ENCODE peak calls at places on chromosomes 6 and 20, in eight cellular contexts. B is MM.1S, N is mucosa of descending colon, E is heart right ventricle, H is stomach, X is epithelial cell of esophagus, L is cardiac fibroblast, G is upper lobe of right lung. V is an unnamed sample.
A peak's percentile ranks its signal among the peaks of the same experiment; 100 is the strongest.

GRCh38 chr6:19841181-19841580 is 4.0 kb downstream of the ID4 start:
- DNase-seq in L (no peak), H (no peak), B (no peak), E (no peak), X (no peak), G (no peak), N (no peak), V (no peak)

GRCh38 chr6:87661503-87661902 is 40.5 kb downstream of the AKIRIN2 start:
- DNase-seq in G (no peak), E (no peak), N (no peak), X (no peak), B (no peak), H (no peak), L (peak; percentile 25), V (no peak)

GRCh38 chr6:135870722-135871121 is 19.2 kb downstream of the PDE7B start:
- DNase-seq in G (no peak), L (peak; percentile 82), N (no peak), B (no peak), E (no peak), H (no peak), X (peak; percentile 62), V (no peak)

GRCh38 chr20:52172392-52173047 is 19.1 kb downstream of the ZFP64 start:
- DNase-seq in E (no peak), L (no peak), B (peak; percentile 86), H (no peak), X (peak; percentile 4), G (no peak), N (no peak), V (peak; percentile 35)

GRCh38 chr6:142195862-142196536 is 48.9 kb downstream of the VTA1 start:
- DNase-seq in N (no peak), G (no peak), X (peak; percentile 49), B (no peak), E (no peak), L (no peak), H (no peak), V (no peak)

GRCh38 chr6:167426620-167427019 is 101.7 kb downstream of the TTLL2 start:
- DNase-seq in H (no peak), L (no peak), G (no peak), E (no peak), N (no peak), X (no peak), B (no peak), V (no peak)

GRCh38 chr6:162053084-162053483 is 674.5 kb downstream of the PRKN start:
- DNase-seq in E (no peak), B (no peak), X (no peak), L (no peak), G (no peak), H (no peak), N (no peak), V (no peak)

GRCh38 chr20:32333988-32334885 is 23.9 kb upstream of the ASXL1 start:
- DNase-seq in G (peak; percentile 92), X (peak; percentile 34), H (peak; percentile 80), B (no peak), E (peak; percentile 68), L (peak; percentile 78), N (peak; percentile 72), V (peak; percentile 67)

GRCh38 chr20:53826597-53827291 is 233.1 kb upstream of the ZNF217 start:
- DNase-seq in B (no peak), H (no peak), X (peak; percentile 29), E (no peak), N (no peak), L (no peak), G (no peak), V (no peak)

GRCh38 chr20:58102744-58103516 is 125.5 kb downstream of the ANKRD60 start:
- DNase-seq in N (no peak), B (no peak), E (no peak), X (peak; percentile 62), G (no peak), H (no peak), L (no peak), V (no peak)

GRCh38 chr6:11097476-11097875 is 3.8 kb downstream of the SMIM13 start:
- DNase-seq in L (peak; percentile 38), X (no peak), B (no peak), E (no peak), N (no peak), G (no peak), H (no peak), V (no peak)

GRCh38 chr20:63942250-63943006 is 13.8 kb downstream of the UCKL1 start:
- DNase-seq in H (peak; percentile 69), E (peak; percentile 35), L (peak; percentile 27), G (peak; percentile 81), N (peak; percentile 53), X (peak; percentile 88), B (no peak), V (peak; percentile 57)

GRCh38 chr20:25076731-25077609 is 5.0 kb downstream of the VSX1 start:
- DNase-seq in X (peak; percentile 70), H (peak; percentile 19), G (no peak), N (peak; percentile 54), B (peak; percentile 86), E (no peak), L (peak; percentile 38), V (no peak)

GRCh38 chr6:133553652-133554051 is 312.5 kb downstream of the EYA4 start:
- DNase-seq in L (peak; percentile 79), X (peak; percentile 66), H (peak; percentile 54), G (no peak), B (peak; percentile 63), N (peak; percentile 69), E (no peak), V (no peak)

GRCh38 chr6:132270745-132271414 is 130.4 kb downstream of the MOXD1 start:
- DNase-seq in L (no peak), H (peak; percentile 83), E (no peak), B (no peak), G (no peak), X (no peak), N (peak; percentile 10), V (no peak)

GRCh38 chr6:167572841-167573271 is 248.0 kb downstream of the TTLL2 start:
- DNase-seq in G (no peak), X (no peak), E (peak; percentile 29), B (no peak), N (no peak), L (peak; percentile 33), H (no peak), V (no peak)

GRCh38 chr6:29005183-29005885 is at the start of gene ZNF311:
- DNase-seq in H (peak; percentile 47), N (peak; percentile 71), G (peak; percentile 77), L (peak; percentile 77), E (no peak), X (peak; percentile 77), B (peak; percentile 36), V (no peak)

GRCh38 chr6:1901556-1901955 is 291.8 kb downstream of the FOXC1 start:
- DNase-seq in N (no peak), H (no peak), E (no peak), X (peak; percentile 59), B (no peak), G (no peak), L (no peak), V (no peak)

GRCh38 chr20:15079594-15080340 is 742.4 kb upstream of the FLRT3 start:
- DNase-seq in G (no peak), L (no peak), H (no peak), N (no peak), E (no peak), B (no peak), X (no peak), V (no peak)

GRCh38 chr20:35828916-35829315 is 57.1 kb downstream of the PHF20 start:
- DNase-seq in G (no peak), B (no peak), X (no peak), L (no peak), N (no peak), H (no peak), E (no peak), V (no peak)

GRCh38 chr6:63441266-63441956 is 121.6 kb upstream of the LGSN start:
- DNase-seq in B (no peak), H (no peak), G (no peak), L (no peak), X (no peak), E (no peak), N (no peak), V (no peak)

DNA sequence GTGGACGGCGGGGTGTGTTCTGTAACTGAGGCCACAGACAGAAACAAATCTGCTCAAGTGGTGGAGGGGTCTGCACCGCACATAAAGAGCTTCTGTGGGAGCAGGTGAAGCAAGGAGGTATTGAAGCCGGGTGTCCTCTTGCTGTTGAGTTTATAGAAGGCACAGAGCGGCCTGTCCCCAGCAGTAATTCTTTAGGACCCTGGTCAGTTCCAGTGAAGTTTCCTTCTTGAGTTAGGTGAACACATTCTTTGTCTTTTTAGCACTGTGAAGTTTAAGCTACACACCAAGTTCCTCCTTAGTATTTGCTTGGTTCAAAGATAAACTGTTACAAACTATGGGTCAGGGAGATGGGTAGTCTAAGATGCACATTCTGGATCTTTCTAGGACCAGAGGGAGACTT is 6.1 kb downstream of the PRDM1 start:
- DNase-seq in B (peak; percentile 48), N (no peak), X (no peak), E (no peak), H (no peak), L (no peak), G (no peak), V (no peak)
- H3K4me3 ChIP-seq in B (peak overlapping the region; percentile 95), N (no peak overlapping the region), X (no peak overlapping the region), E (no peak overlapping the region), H (no peak overlapping the region), L (no peak overlapping the region), G (no peak overlapping the region), V (peak overlapping the region; percentile 19)

GRCh38 chr6:13428528-13429405 is 58.6 kb downstream of the GFOD1 start:
- DNase-seq in N (no peak), B (no peak), H (no peak), L (no peak), E (no peak), X (no peak), G (no peak), V (peak; percentile 34)
- TF ChIP-seq CTCF in N (no peak), B (no peak), H (no peak), L (no peak), E (no peak), X (no peak), G (no peak), V (peak; percentile 71)

DNA sequence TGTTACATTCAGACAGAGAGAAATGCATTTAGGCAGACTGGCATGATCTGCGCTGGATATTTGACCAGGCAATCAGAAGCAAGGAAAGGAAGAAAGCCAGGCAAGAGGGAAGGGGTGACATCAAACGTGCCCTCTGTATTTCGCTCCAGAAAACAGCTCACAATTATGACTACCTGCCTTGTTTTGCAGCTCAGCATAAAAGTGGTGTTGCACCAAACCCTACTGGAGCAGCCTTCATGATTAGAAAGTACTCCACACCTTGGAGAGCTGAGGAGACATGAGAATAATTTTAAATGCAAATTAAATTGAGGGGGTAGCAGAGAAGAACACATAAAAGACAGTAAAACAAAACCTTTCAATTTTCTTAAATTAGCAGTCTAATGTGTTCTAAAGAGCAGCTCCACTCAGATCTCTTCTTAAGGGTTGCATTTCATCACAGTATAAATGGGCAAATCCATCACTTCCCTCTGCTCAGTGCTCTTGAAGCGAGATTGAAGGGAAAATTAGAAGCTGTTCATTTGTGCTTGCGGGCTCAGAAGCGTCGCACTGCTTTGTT is at the start of gene PHACTR1:
- DNase-seq in E (no peak), X (no peak), N (no peak), G (no peak), B (no peak), L (no peak), H (no peak), V (no peak)
- H3K4me3 ChIP-seq in E (no peak within 1 kb of the TSS), X (no peak within 1 kb of the TSS), N (no peak within 1 kb of the TSS), G (no peak within 1 kb of the TSS), B (no peak within 1 kb of the TSS), L (no peak within 1 kb of the TSS), H (no peak within 1 kb of the TSS), V (no peak within 1 kb of the TSS)

DNA sequence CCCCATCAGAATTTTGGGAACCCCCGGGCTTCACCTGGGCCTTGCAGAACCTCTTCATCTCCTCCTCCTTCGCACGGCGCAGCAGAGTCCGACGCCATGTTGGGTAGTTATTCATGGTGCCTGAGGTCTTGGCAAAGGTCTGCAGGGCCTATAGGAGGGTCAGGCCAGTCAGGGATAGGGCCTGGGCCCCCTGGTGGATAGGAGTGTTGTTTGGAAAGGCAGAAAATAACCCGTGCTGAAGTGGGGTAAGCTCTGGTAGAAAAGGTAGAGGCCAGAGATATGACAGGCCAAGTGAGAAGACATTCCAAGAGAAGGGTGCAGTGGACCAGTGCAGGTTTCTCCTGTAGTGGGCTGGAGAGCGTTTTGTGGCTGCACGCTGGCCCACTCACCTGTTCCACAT is 4.9 kb downstream of the SMPD2 start:
- DNase-seq in G (no peak), H (no peak), L (no peak), E (no peak), B (no peak), N (no peak), X (no peak), V (no peak)
- TF ChIP-seq CTCF in G (no peak), H (no peak), L (no peak), E (no peak), B (no peak), N (no peak), X (no peak), V (no peak)

V was measured in GM06990.